ENCODE peak calls at places on chromosomes 6 and 20, in nine cellular contexts. One of them, this sample, is unnamed.

GRCh38 chr6:149423946-149424440 is 23.9 kb downstream of the SUMO4 start:
- DNase-seq in CD8-positive, alpha-beta T cell: no peak
- DNase-seq in sigmoid colon: no peak
- DNase-seq in GM23338: no peak
- DNase-seq in ovary: no peak
- DNase-seq in psoas muscle: no peak
- DNase-seq in CD4-positive, alpha-beta T cell: no peak
- DNase-seq in transverse colon: no peak
- DNase-seq in stomach: no peak
- DNase-seq in this sample: no peak

GRCh38 chr20:58753929-58754551 is 61.4 kb downstream of the NPEPL1 start:
- DNase-seq in CD8-positive, alpha-beta T cell: no peak
- DNase-seq in sigmoid colon: no peak
- DNase-seq in GM23338: peak; percentile 13
- DNase-seq in psoas muscle: no peak
- DNase-seq in stomach: peak; percentile 20
- DNase-seq in ovary: no peak
- DNase-seq in CD4-positive, alpha-beta T cell: peak; percentile 8
- DNase-seq in transverse colon: no peak
- DNase-seq in this sample: no peak

GRCh38 chr6:3351105-3351676 is 92.4 kb downstream of the PSMG4 start:
- DNase-seq in GM23338: no peak
- DNase-seq in ovary: no peak
- DNase-seq in sigmoid colon: peak; percentile 34
- DNase-seq in transverse colon: no peak
- DNase-seq in stomach: no peak
- DNase-seq in CD4-positive, alpha-beta T cell: no peak
- DNase-seq in psoas muscle: no peak
- DNase-seq in CD8-positive, alpha-beta T cell: no peak
- DNase-seq in this sample: no peak

GRCh38 chr6:135250751-135251356 is 69.7 kb downstream of the MYB start:
- DNase-seq in GM23338: peak; percentile 82
- DNase-seq in CD4-positive, alpha-beta T cell: no peak
- DNase-seq in sigmoid colon: no peak
- DNase-seq in ovary: no peak
- DNase-seq in CD8-positive, alpha-beta T cell: no peak
- DNase-seq in stomach: no peak
- DNase-seq in psoas muscle: no peak
- DNase-seq in transverse colon: peak; percentile 45
- DNase-seq in this sample: no peak

GRCh38 chr6:36197739-36198221 is 1.2 kb downstream of the BRPF3 start:
- DNase-seq in sigmoid colon: no peak
- DNase-seq in transverse colon: no peak
- DNase-seq in psoas muscle: no peak
- DNase-seq in GM23338: peak; percentile 6
- DNase-seq in ovary: no peak
- DNase-seq in CD8-positive, alpha-beta T cell: no peak
- DNase-seq in stomach: no peak
- DNase-seq in CD4-positive, alpha-beta T cell: no peak
- DNase-seq in this sample: peak; percentile 77

GRCh38 chr6:155782739-155783459 is 327.3 kb upstream of the NOX3 start:
- DNase-seq in stomach: no peak
- DNase-seq in ovary: no peak
- DNase-seq in CD8-positive, alpha-beta T cell: no peak
- DNase-seq in CD4-positive, alpha-beta T cell: no peak
- DNase-seq in transverse colon: no peak
- DNase-seq in sigmoid colon: no peak
- DNase-seq in psoas muscle: no peak
- DNase-seq in GM23338: no peak
- DNase-seq in this sample: no peak

GRCh38 chr6:26205161-26205624 is 118.0 kb downstream of the HFE start:
- DNase-seq in stomach: peak; percentile 77
- DNase-seq in CD8-positive, alpha-beta T cell: peak; percentile 90
- DNase-seq in GM23338: peak; percentile 86
- DNase-seq in transverse colon: peak; percentile 89
- DNase-seq in sigmoid colon: peak; percentile 95
- DNase-seq in CD4-positive, alpha-beta T cell: peak; percentile 78
- DNase-seq in psoas muscle: peak; percentile 57
- DNase-seq in ovary: peak; percentile 76
- DNase-seq in this sample: peak; percentile 92

GRCh38 chr20:64223526-64224067 is 32.0 kb upstream of the PCMTD2 start:
- DNase-seq in ovary: peak; percentile 66
- DNase-seq in transverse colon: no peak
- DNase-seq in psoas muscle: no peak
- DNase-seq in GM23338: peak; percentile 92
- DNase-seq in CD8-positive, alpha-beta T cell: no peak
- DNase-seq in CD4-positive, alpha-beta T cell: no peak
- DNase-seq in sigmoid colon: no peak
- DNase-seq in stomach: no peak
- DNase-seq in this sample: no peak

GRCh38 chr20:37575884-37576283 is 48.2 kb upstream of the BLCAP start:
- DNase-seq in CD4-positive, alpha-beta T cell: no peak
- DNase-seq in stomach: no peak
- DNase-seq in transverse colon: no peak
- DNase-seq in psoas muscle: no peak
- DNase-seq in ovary: no peak
- DNase-seq in sigmoid colon: peak; percentile 11
- DNase-seq in GM23338: peak; percentile 72
- DNase-seq in CD8-positive, alpha-beta T cell: no peak
- DNase-seq in this sample: no peak

GRCh38 chr20:14470231-14470894 is 133.0 kb upstream of the FLRT3 start:
- DNase-seq in CD4-positive, alpha-beta T cell: no peak
- DNase-seq in transverse colon: peak; percentile 54
- DNase-seq in sigmoid colon: no peak
- DNase-seq in stomach: peak; percentile 74
- DNase-seq in ovary: no peak
- DNase-seq in psoas muscle: no peak
- DNase-seq in GM23338: no peak
- DNase-seq in CD8-positive, alpha-beta T cell: no peak
- DNase-seq in this sample: no peak

GRCh38 chr6:45574885-45575284 is 197.2 kb upstream of the SUPT3H start:
- DNase-seq in transverse colon: no peak
- DNase-seq in stomach: no peak
- DNase-seq in CD8-positive, alpha-beta T cell: no peak
- DNase-seq in ovary: no peak
- DNase-seq in CD4-positive, alpha-beta T cell: no peak
- DNase-seq in GM23338: no peak
- DNase-seq in psoas muscle: no peak
- DNase-seq in sigmoid colon: no peak
- DNase-seq in this sample: no peak

GRCh38 chr6:162118706-162119105 is 608.9 kb downstream of the PRKN start:
- DNase-seq in psoas muscle: no peak
- DNase-seq in CD4-positive, alpha-beta T cell: no peak
- DNase-seq in CD8-positive, alpha-beta T cell: no peak
- DNase-seq in transverse colon: no peak
- DNase-seq in sigmoid colon: no peak
- DNase-seq in ovary: no peak
- DNase-seq in stomach: no peak
- DNase-seq in GM23338: no peak
- DNase-seq in this sample: no peak

GRCh38 chr6:111212625-111213024 is 125.3 kb downstream of the SLC16A10 start:
- DNase-seq in GM23338: no peak
- DNase-seq in sigmoid colon: no peak
- DNase-seq in stomach: no peak
- DNase-seq in CD4-positive, alpha-beta T cell: no peak
- DNase-seq in transverse colon: no peak
- DNase-seq in ovary: no peak
- DNase-seq in psoas muscle: no peak
- DNase-seq in CD8-positive, alpha-beta T cell: no peak
- DNase-seq in this sample: no peak
- H3K27ac ChIP-seq in GM23338: no peak overlapping the region
- H3K27ac ChIP-seq in sigmoid colon: no peak overlapping the region
- H3K27ac ChIP-seq in stomach: no peak overlapping the region
- H3K27ac ChIP-seq in CD4-positive, alpha-beta T cell: no peak overlapping the region
- H3K27ac ChIP-seq in transverse colon: no peak overlapping the region
- H3K27ac ChIP-seq in ovary: no peak overlapping the region
- H3K27ac ChIP-seq in psoas muscle: peak overlapping the region; percentile 70
- H3K27ac ChIP-seq in CD8-positive, alpha-beta T cell: no peak overlapping the region
- H3K27ac ChIP-seq in this sample: no peak overlapping the region

DNA sequence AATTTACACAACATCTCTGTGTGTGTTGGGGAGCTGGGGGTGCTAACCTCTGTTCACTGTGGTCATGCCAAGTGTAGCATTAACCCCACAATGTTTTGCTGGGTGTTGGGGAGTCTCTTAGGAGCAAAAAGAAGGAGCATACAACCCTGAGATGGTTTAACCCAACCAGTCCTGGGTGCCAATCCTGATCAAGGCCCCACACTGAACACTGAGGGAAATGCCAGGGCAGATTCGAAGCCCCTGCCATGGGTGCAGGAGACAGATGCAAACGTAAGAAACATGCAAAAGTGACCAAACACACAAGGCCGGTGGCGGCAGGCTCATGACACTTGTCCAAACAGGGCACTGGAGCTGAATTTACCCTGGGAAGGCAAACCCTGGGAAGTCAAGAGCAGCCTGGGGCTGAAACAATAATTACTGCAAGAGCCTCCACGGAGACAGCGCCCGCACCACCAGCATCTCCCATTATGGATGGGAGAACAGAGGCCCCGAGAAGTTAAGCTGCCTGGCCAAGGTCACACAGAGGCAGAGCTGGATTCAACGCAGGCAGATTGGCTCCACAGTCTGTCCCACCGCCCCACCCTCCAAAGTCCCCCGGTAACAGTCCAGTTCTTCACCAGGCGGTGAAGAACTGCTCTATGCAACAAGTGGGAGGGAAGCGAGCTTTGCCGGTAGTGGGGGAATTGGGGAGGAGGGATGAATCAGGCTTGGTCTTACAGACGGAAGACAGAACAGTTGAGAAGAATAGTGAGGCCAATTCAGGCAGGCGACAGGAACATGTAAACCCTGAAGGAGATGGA is 8.5 kb downstream of the ACSS1 start:
- DNase-seq in sigmoid colon: peak; percentile 68
- DNase-seq in CD4-positive, alpha-beta T cell: no peak
- DNase-seq in psoas muscle: no peak
- DNase-seq in transverse colon: peak; percentile 4
- DNase-seq in ovary: no peak
- DNase-seq in stomach: peak; percentile 25
- DNase-seq in CD8-positive, alpha-beta T cell: no peak
- DNase-seq in GM23338: no peak
- DNase-seq in this sample: peak; percentile 54
- H3K27ac ChIP-seq in sigmoid colon: peak overlapping the region; percentile 95
- H3K27ac ChIP-seq in CD4-positive, alpha-beta T cell: peak overlapping the region; percentile 22
- H3K27ac ChIP-seq in psoas muscle: peak overlapping the region; percentile 50
- H3K27ac ChIP-seq in transverse colon: peak overlapping the region; percentile 22
- H3K27ac ChIP-seq in ovary: no peak overlapping the region
- H3K27ac ChIP-seq in stomach: peak overlapping the region; percentile 94
- H3K27ac ChIP-seq in CD8-positive, alpha-beta T cell: no peak overlapping the region
- H3K27ac ChIP-seq in GM23338: no peak overlapping the region
- H3K27ac ChIP-seq in this sample: peak overlapping the region; percentile 56

DNA sequence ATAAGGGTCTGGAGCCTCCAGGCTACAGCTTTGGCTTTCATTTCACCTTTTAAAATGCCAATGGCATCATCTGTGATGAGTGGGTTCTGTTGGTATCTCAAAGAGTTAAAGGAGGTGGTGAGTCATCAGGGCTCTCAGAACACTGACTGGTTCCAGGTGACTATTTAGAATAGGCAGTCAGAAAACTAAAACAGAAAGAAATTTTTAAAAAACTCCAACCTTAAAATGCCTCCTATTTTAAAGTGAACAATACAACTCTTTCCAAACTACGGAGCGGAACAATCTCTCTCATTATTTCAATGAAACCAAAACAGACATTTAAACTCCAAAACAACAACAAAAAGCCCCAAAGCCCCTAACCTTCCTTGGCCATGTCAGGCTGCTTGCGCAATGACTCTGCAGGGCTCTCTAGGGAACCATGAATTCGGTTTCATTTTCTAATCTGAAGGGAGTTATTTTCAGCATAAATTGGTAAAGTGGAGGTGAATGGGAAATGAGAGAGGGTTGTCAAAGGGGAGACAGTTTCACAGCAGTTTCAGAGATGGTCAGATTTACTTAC is 194.9 kb downstream of the KIF6 start:
- DNase-seq in transverse colon: peak; percentile 12
- DNase-seq in sigmoid colon: no peak
- DNase-seq in ovary: peak; percentile 58
- DNase-seq in stomach: no peak
- DNase-seq in psoas muscle: no peak
- DNase-seq in GM23338: no peak
- DNase-seq in CD4-positive, alpha-beta T cell: no peak
- DNase-seq in CD8-positive, alpha-beta T cell: no peak
- DNase-seq in this sample: no peak
- H3K27ac ChIP-seq in transverse colon: no peak overlapping the region
- H3K27ac ChIP-seq in sigmoid colon: peak overlapping the region; percentile 44
- H3K27ac ChIP-seq in ovary: peak overlapping the region; percentile 45
- H3K27ac ChIP-seq in stomach: peak overlapping the region; percentile 29
- H3K27ac ChIP-seq in psoas muscle: no peak overlapping the region
- H3K27ac ChIP-seq in GM23338: no peak overlapping the region
- H3K27ac ChIP-seq in CD4-positive, alpha-beta T cell: no peak overlapping the region
- H3K27ac ChIP-seq in CD8-positive, alpha-beta T cell: no peak overlapping the region
- H3K27ac ChIP-seq in this sample: no peak overlapping the region

GRCh38 chr6:1110164-1110563 is 201.7 kb upstream of the FOXQ1 start:
- DNase-seq in GM23338: no peak
- DNase-seq in CD8-positive, alpha-beta T cell: no peak
- DNase-seq in stomach: no peak
- DNase-seq in ovary: no peak
- DNase-seq in CD4-positive, alpha-beta T cell: no peak
- DNase-seq in sigmoid colon: no peak
- DNase-seq in psoas muscle: no peak
- DNase-seq in transverse colon: no peak
- DNase-seq in this sample: no peak

GRCh38 chr6:1113921-1114320 is 198.0 kb upstream of the FOXQ1 start:
- DNase-seq in GM23338: no peak
- DNase-seq in ovary: no peak
- DNase-seq in stomach: no peak
- DNase-seq in transverse colon: no peak
- DNase-seq in psoas muscle: no peak
- DNase-seq in CD4-positive, alpha-beta T cell: no peak
- DNase-seq in CD8-positive, alpha-beta T cell: no peak
- DNase-seq in sigmoid colon: no peak
- DNase-seq in this sample: no peak

GRCh38 chr6:1110935-1111334 is 201.0 kb upstream of the FOXQ1 start:
- DNase-seq in stomach: no peak
- DNase-seq in GM23338: no peak
- DNase-seq in transverse colon: no peak
- DNase-seq in ovary: no peak
- DNase-seq in sigmoid colon: no peak
- DNase-seq in CD4-positive, alpha-beta T cell: no peak
- DNase-seq in CD8-positive, alpha-beta T cell: no peak
- DNase-seq in psoas muscle: no peak
- DNase-seq in this sample: no peak

GRCh38 chr6:1109134-1109533 is 202.8 kb upstream of the FOXQ1 start:
- DNase-seq in ovary: no peak
- DNase-seq in CD4-positive, alpha-beta T cell: no peak
- DNase-seq in CD8-positive, alpha-beta T cell: no peak
- DNase-seq in psoas muscle: no peak
- DNase-seq in transverse colon: no peak
- DNase-seq in sigmoid colon: no peak
- DNase-seq in stomach: no peak
- DNase-seq in GM23338: no peak
- DNase-seq in this sample: no peak

DNA sequence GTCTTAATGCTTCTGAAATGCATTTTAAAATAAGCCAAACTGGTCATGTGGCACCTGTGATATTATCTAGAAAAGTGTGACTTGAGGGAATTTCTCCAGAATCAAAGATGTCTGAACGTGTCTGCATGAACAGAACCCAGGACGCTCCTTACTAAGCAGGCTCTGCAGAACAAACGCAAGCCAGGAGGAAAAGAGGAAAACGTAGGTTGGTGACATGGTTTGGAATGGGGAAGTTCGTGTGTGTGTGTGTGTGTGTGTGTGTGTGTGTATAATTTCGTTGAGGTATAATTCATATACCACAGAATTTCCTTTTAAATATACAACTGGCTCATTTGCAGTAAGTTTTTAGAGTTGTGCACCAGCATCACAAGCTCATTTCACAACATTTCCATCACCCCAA is 200.5 kb upstream of the FOXQ1 start:
- DNase-seq in GM23338: no peak
- DNase-seq in sigmoid colon: no peak
- DNase-seq in ovary: no peak
- DNase-seq in CD4-positive, alpha-beta T cell: no peak
- DNase-seq in transverse colon: no peak
- DNase-seq in stomach: no peak
- DNase-seq in psoas muscle: no peak
- DNase-seq in CD8-positive, alpha-beta T cell: no peak
- DNase-seq in this sample: no peak
- H3K27ac ChIP-seq in GM23338: no peak overlapping the region
- H3K27ac ChIP-seq in sigmoid colon: no peak overlapping the region
- H3K27ac ChIP-seq in ovary: no peak overlapping the region
- H3K27ac ChIP-seq in CD4-positive, alpha-beta T cell: no peak overlapping the region
- H3K27ac ChIP-seq in transverse colon: no peak overlapping the region
- H3K27ac ChIP-seq in stomach: no peak overlapping the region
- H3K27ac ChIP-seq in psoas muscle: no peak overlapping the region
- H3K27ac ChIP-seq in CD8-positive, alpha-beta T cell: no peak overlapping the region
- H3K27ac ChIP-seq in this sample: no peak overlapping the region